ENCODE peak calls at places on chromosomes 5 and 9, in seven cellular contexts. Q, B, J, L, D, U and P are unnamed samples.

GRCh38 chr5:40736103-40736875 is 19.5 kb downstream of the TTC33 start:
- DNase-seq in Q (no peak), B (peak), J (no peak), L (no peak), D (no peak), U (peak), P (peak)

GRCh38 chr5:217860-218456 is at the start of the genes CCDC127 and SDHA:
- DNase-seq in Q (peak), B (peak), J (peak), L (peak), D (peak), U (peak), P (peak)

GRCh38 chr9:137670391-137671195 is 51.8 kb downstream of the EHMT1 start:
- DNase-seq in Q (no peak), B (no peak), J (no peak), L (no peak), D (peak), U (no peak), P (no peak)

GRCh38 chr5:52190737-52191136 is 597.0 kb upstream of the ITGA1 start:
- DNase-seq in Q (no peak), B (no peak), J (no peak), L (no peak), D (no peak), U (no peak), P (no peak)

GRCh38 chr5:60886158-60886557 is 42.1 kb upstream of the ELOVL7 start:
- DNase-seq in Q (no peak), B (no peak), J (no peak), L (no peak), D (no peak), U (peak), P (no peak)

GRCh38 chr9:15231788-15232635 is 75.0 kb downstream of the TTC39B start:
- DNase-seq in Q (no peak), B (no peak), J (no peak), L (peak), D (no peak), U (no peak), P (no peak)

GRCh38 chr5:108642170-108642906 is 105.4 kb upstream of the FER start:
- DNase-seq in Q (peak), B (peak), J (peak), L (peak), D (no peak), U (peak), P (peak)

GRCh38 chr9:22054076-22054475 is 45.0 kb upstream of the CDKN2B start:
- DNase-seq in Q (no peak), B (no peak), J (no peak), L (no peak), D (no peak), U (no peak), P (no peak)

GRCh38 chr9:114053246-114054005 is 24.7 kb downstream of the AMBP start:
- DNase-seq in Q (no peak), B (no peak), J (no peak), L (no peak), D (peak), U (no peak), P (no peak)

GRCh38 chr5:96381526-96381925 is 51.5 kb downstream of the PCSK1 start:
- DNase-seq in Q (no peak), B (no peak), J (no peak), L (peak), D (no peak), U (peak), P (no peak)